ENCODE peak calls at places on chromosomes 16 and 17, in six cellular contexts. One of them, this sample, is unnamed.

GRCh38 chr16:31427441-31428276 is 501 bp downstream of the COX6A2 start:
- DNase-seq in ascending aorta: no peak
- DNase-seq in ovary: peak
- DNase-seq in GM12878: no peak
- DNase-seq in left ventricle myocardium inferior: peak
- DNase-seq in mucosa of descending colon: peak
- DNase-seq in this sample: no peak

GRCh38 chr17:4872786-4873185 is 26.6 kb upstream of the C17orf107 start:
- DNase-seq in ascending aorta: no peak
- DNase-seq in ovary: no peak
- DNase-seq in GM12878: no peak
- DNase-seq in left ventricle myocardium inferior: no peak
- DNase-seq in mucosa of descending colon: no peak
- DNase-seq in this sample: no peak

GRCh38 chr17:36869441-36869840 is 67.8 kb upstream of the LHX1 start:
- DNase-seq in ascending aorta: no peak
- DNase-seq in ovary: no peak
- DNase-seq in GM12878: no peak
- DNase-seq in left ventricle myocardium inferior: no peak
- DNase-seq in mucosa of descending colon: no peak
- DNase-seq in this sample: no peak

GRCh38 chr16:12098429-12099310 is 122.1 kb downstream of the SNX29 start:
- DNase-seq in ascending aorta: no peak
- DNase-seq in ovary: no peak
- DNase-seq in GM12878: no peak
- DNase-seq in left ventricle myocardium inferior: no peak
- DNase-seq in mucosa of descending colon: no peak
- DNase-seq in this sample: no peak

GRCh38 chr16:23962001-23962400 is 126.2 kb downstream of the PRKCB start:
- DNase-seq in ascending aorta: no peak
- DNase-seq in ovary: no peak
- DNase-seq in GM12878: no peak
- DNase-seq in left ventricle myocardium inferior: no peak
- DNase-seq in mucosa of descending colon: no peak
- DNase-seq in this sample: no peak

GRCh38 chr17:60970741-60971140 is 293.1 kb downstream of the BCAS3 start:
- DNase-seq in ascending aorta: no peak
- DNase-seq in ovary: no peak
- DNase-seq in GM12878: no peak
- DNase-seq in left ventricle myocardium inferior: no peak
- DNase-seq in mucosa of descending colon: no peak
- DNase-seq in this sample: no peak

GRCh38 chr17:46979023-46979870 is at the start of gene RPRML:
- DNase-seq in ascending aorta: no peak
- DNase-seq in ovary: peak
- DNase-seq in GM12878: no peak
- DNase-seq in left ventricle myocardium inferior: peak
- DNase-seq in mucosa of descending colon: peak
- DNase-seq in this sample: peak

GRCh38 chr16:5633845-5634440 is 536.3 kb upstream of the EEF2KMT start:
- DNase-seq in ascending aorta: no peak
- DNase-seq in ovary: no peak
- DNase-seq in GM12878: no peak
- DNase-seq in left ventricle myocardium inferior: no peak
- DNase-seq in mucosa of descending colon: no peak
- DNase-seq in this sample: no peak

GRCh38 chr17:40355123-40355803 is 9.3 kb downstream of the GJD3 start:
- DNase-seq in ascending aorta: no peak
- DNase-seq in ovary: peak
- DNase-seq in GM12878: no peak
- DNase-seq in left ventricle myocardium inferior: peak
- DNase-seq in mucosa of descending colon: peak
- DNase-seq in this sample: peak

GRCh38 chr17:38868968-38869646 is 751 bp upstream of the LASP1 start:
- DNase-seq in ascending aorta: peak
- DNase-seq in ovary: peak
- DNase-seq in GM12878: peak
- DNase-seq in left ventricle myocardium inferior: peak
- DNase-seq in mucosa of descending colon: peak
- DNase-seq in this sample: peak

GRCh38 chr16:27199235-27199586 is 4.1 kb upstream of the KDM8 start:
- DNase-seq in ascending aorta: no peak
- DNase-seq in ovary: no peak
- DNase-seq in GM12878: peak
- DNase-seq in left ventricle myocardium inferior: no peak
- DNase-seq in mucosa of descending colon: no peak
- DNase-seq in this sample: no peak

GRCh38 chr17:67080804-67081203 is 36.5 kb downstream of the CACNG1 start:
- DNase-seq in ascending aorta: no peak
- DNase-seq in ovary: no peak
- DNase-seq in GM12878: peak
- DNase-seq in left ventricle myocardium inferior: no peak
- DNase-seq in mucosa of descending colon: no peak
- DNase-seq in this sample: no peak

GRCh38 chr17:13759936-13760335 is 158.2 kb upstream of the HS3ST3A1 start:
- DNase-seq in ascending aorta: no peak
- DNase-seq in ovary: no peak
- DNase-seq in GM12878: no peak
- DNase-seq in left ventricle myocardium inferior: no peak
- DNase-seq in mucosa of descending colon: no peak
- DNase-seq in this sample: no peak

GRCh38 chr17:60743812-60744211 is 66.2 kb downstream of the BCAS3 start:
- DNase-seq in ascending aorta: no peak
- DNase-seq in ovary: no peak
- DNase-seq in GM12878: no peak
- DNase-seq in left ventricle myocardium inferior: no peak
- DNase-seq in mucosa of descending colon: no peak
- DNase-seq in this sample: no peak

GRCh38 chr17:69870751-69871199 is 204.2 kb upstream of the KCNJ16 start:
- DNase-seq in ascending aorta: no peak
- DNase-seq in ovary: no peak
- DNase-seq in GM12878: no peak
- DNase-seq in left ventricle myocardium inferior: no peak
- DNase-seq in mucosa of descending colon: no peak
- DNase-seq in this sample: no peak

GRCh38 chr16:68362952-68363846 is 52.4 kb downstream of the PRMT7 start:
- DNase-seq in ascending aorta: no peak
- DNase-seq in ovary: no peak
- DNase-seq in GM12878: no peak
- DNase-seq in left ventricle myocardium inferior: no peak
- DNase-seq in mucosa of descending colon: no peak
- DNase-seq in this sample: no peak

GRCh38 chr17:38719943-38720641 is 10.0 kb upstream of the CISD3 start:
- DNase-seq in ascending aorta: no peak
- DNase-seq in ovary: no peak
- DNase-seq in GM12878: no peak
- DNase-seq in left ventricle myocardium inferior: no peak
- DNase-seq in mucosa of descending colon: no peak
- DNase-seq in this sample: no peak

GRCh38 chr17:688100-688989 is 26.3 kb downstream of the VPS53 start:
- DNase-seq in ascending aorta: no peak
- DNase-seq in ovary: no peak
- DNase-seq in GM12878: no peak
- DNase-seq in left ventricle myocardium inferior: no peak
- DNase-seq in mucosa of descending colon: peak
- DNase-seq in this sample: no peak

GRCh38 chr16:11210260-11210659 is 45.7 kb downstream of the SOCS1 start:
- DNase-seq in ascending aorta: no peak
- DNase-seq in ovary: no peak
- DNase-seq in GM12878: no peak
- DNase-seq in left ventricle myocardium inferior: no peak
- DNase-seq in mucosa of descending colon: no peak
- DNase-seq in this sample: no peak

GRCh38 chr17:32341141-32341856 is 674 bp downstream of the C17orf75 start:
- DNase-seq in ascending aorta: no peak
- DNase-seq in ovary: no peak
- DNase-seq in GM12878: no peak
- DNase-seq in left ventricle myocardium inferior: no peak
- DNase-seq in mucosa of descending colon: no peak
- DNase-seq in this sample: no peak

GRCh38 chr16:25372716-25373115 is 115.1 kb upstream of the ZKSCAN2 start:
- DNase-seq in ascending aorta: no peak
- DNase-seq in ovary: no peak
- DNase-seq in GM12878: no peak
- DNase-seq in left ventricle myocardium inferior: no peak
- DNase-seq in mucosa of descending colon: no peak
- DNase-seq in this sample: no peak

GRCh38 chr16:15605869-15606520 is 37.0 kb downstream of the MARF1 start:
- DNase-seq in ascending aorta: no peak
- DNase-seq in ovary: no peak
- DNase-seq in GM12878: no peak
- DNase-seq in left ventricle myocardium inferior: no peak
- DNase-seq in mucosa of descending colon: no peak
- DNase-seq in this sample: no peak

GRCh38 chr16:19984136-19984535 is 89.6 kb downstream of the GPR139 start:
- DNase-seq in ascending aorta: no peak
- DNase-seq in ovary: no peak
- DNase-seq in GM12878: no peak
- DNase-seq in left ventricle myocardium inferior: no peak
- DNase-seq in mucosa of descending colon: no peak
- DNase-seq in this sample: no peak

GRCh38 chr17:77374170-77374936 is 233.6 kb downstream of the SEC14L1 start:
- DNase-seq in ascending aorta: peak
- DNase-seq in ovary: peak
- DNase-seq in GM12878: no peak
- DNase-seq in left ventricle myocardium inferior: peak
- DNase-seq in mucosa of descending colon: peak
- DNase-seq in this sample: peak
- TF ChIP-seq CTCF in ascending aorta: no peak
- TF ChIP-seq CTCF in ovary: peak
- TF ChIP-seq CTCF in GM12878: peak
- TF ChIP-seq CTCF in left ventricle myocardium inferior: peak
- TF ChIP-seq CTCF in mucosa of descending colon: no peak
- TF ChIP-seq CTCF in this sample: peak

GRCh38 chr16:57667526-57668258 is 414 bp upstream of the ADGRG3 start:
- DNase-seq in ascending aorta: no peak
- DNase-seq in ovary: no peak
- DNase-seq in GM12878: no peak
- DNase-seq in left ventricle myocardium inferior: peak
- DNase-seq in mucosa of descending colon: no peak
- DNase-seq in this sample: no peak
- TF ChIP-seq CTCF in ascending aorta: no peak
- TF ChIP-seq CTCF in ovary: no peak
- TF ChIP-seq CTCF in GM12878: no peak
- TF ChIP-seq CTCF in left ventricle myocardium inferior: peak
- TF ChIP-seq CTCF in mucosa of descending colon: no peak
- TF ChIP-seq CTCF in this sample: no peak

GRCh38 chr16:658679-659571 is 9.0 kb upstream of the RHOT2 start:
- DNase-seq in ascending aorta: no peak
- DNase-seq in ovary: no peak
- DNase-seq in GM12878: no peak
- DNase-seq in left ventricle myocardium inferior: no peak
- DNase-seq in mucosa of descending colon: no peak
- DNase-seq in this sample: no peak
- TF ChIP-seq CTCF in ascending aorta: no peak
- TF ChIP-seq CTCF in ovary: no peak
- TF ChIP-seq CTCF in GM12878: no peak
- TF ChIP-seq CTCF in left ventricle myocardium inferior: no peak
- TF ChIP-seq CTCF in mucosa of descending colon: no peak
- TF ChIP-seq CTCF in this sample: no peak

GRCh38 chr17:65741690-65742089 is 180.2 kb upstream of the AXIN2 start:
- DNase-seq in ascending aorta: no peak
- DNase-seq in ovary: no peak
- DNase-seq in GM12878: no peak
- DNase-seq in left ventricle myocardium inferior: no peak
- DNase-seq in mucosa of descending colon: no peak
- DNase-seq in this sample: no peak
- TF ChIP-seq CTCF in ascending aorta: no peak
- TF ChIP-seq CTCF in ovary: no peak
- TF ChIP-seq CTCF in GM12878: no peak
- TF ChIP-seq CTCF in left ventricle myocardium inferior: no peak
- TF ChIP-seq CTCF in mucosa of descending colon: no peak
- TF ChIP-seq CTCF in this sample: no peak

GRCh38 chr17:16453493-16453851 is 38.1 kb downstream of the TRPV2 start:
- DNase-seq in ascending aorta: no peak
- DNase-seq in ovary: no peak
- DNase-seq in GM12878: no peak
- DNase-seq in left ventricle myocardium inferior: no peak
- DNase-seq in mucosa of descending colon: no peak
- DNase-seq in this sample: no peak
- TF ChIP-seq CTCF in ascending aorta: no peak
- TF ChIP-seq CTCF in ovary: no peak
- TF ChIP-seq CTCF in GM12878: no peak
- TF ChIP-seq CTCF in left ventricle myocardium inferior: no peak
- TF ChIP-seq CTCF in mucosa of descending colon: no peak
- TF ChIP-seq CTCF in this sample: no peak

GRCh38 chr16:57251352-57251751 is 6.3 kb downstream of the ARL2BP start:
- DNase-seq in ascending aorta: no peak
- DNase-seq in ovary: no peak
- DNase-seq in GM12878: no peak
- DNase-seq in left ventricle myocardium inferior: no peak
- DNase-seq in mucosa of descending colon: no peak
- DNase-seq in this sample: no peak
- TF ChIP-seq CTCF in ascending aorta: no peak
- TF ChIP-seq CTCF in ovary: no peak
- TF ChIP-seq CTCF in GM12878: no peak
- TF ChIP-seq CTCF in left ventricle myocardium inferior: no peak
- TF ChIP-seq CTCF in mucosa of descending colon: no peak
- TF ChIP-seq CTCF in this sample: no peak

DNA sequence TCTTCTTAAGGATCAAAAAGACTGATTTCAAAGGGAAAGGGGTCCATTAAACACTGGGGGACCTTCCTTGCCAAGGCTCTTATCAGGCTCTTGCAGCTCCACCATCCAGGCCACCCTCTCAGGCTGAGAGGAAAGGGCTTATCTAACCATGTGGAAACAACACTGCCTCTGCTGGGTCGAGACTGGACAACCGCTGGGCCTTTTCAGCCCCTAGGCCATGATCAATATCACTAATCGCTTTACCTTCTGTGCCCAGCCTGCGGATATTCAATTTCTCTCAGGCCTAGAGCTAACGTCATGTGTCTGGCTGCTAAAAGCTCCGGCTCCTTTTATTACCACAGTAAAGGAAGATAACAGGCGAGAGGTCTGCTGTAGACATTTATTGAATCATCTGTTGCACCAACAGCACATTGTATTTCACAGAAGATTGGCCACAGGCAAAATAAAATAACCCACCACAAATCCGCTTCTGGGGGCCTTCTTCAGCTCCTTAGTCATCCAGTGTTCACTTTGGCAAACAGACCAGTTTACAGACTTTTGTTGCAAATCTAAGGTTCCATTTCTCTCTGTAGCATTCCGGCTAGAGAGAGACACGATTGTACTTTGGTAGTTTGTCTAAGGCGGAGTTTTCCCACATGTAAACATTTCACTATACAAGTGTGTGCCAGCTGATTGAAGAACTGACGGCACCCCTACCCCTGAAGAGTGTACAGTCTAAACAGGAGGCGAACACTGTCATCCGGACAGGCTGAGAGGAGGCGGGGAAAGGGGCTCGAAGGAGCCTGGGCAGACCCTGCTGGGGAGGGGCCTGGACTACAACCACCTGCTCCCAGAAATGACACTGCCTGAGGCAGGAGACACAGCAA is 13.9 kb downstream of the CYB561 start:
- DNase-seq in ascending aorta: no peak
- DNase-seq in ovary: no peak
- DNase-seq in GM12878: no peak
- DNase-seq in left ventricle myocardium inferior: no peak
- DNase-seq in mucosa of descending colon: peak
- DNase-seq in this sample: no peak
- TF ChIP-seq CTCF in ascending aorta: no peak
- TF ChIP-seq CTCF in ovary: no peak
- TF ChIP-seq CTCF in GM12878: no peak
- TF ChIP-seq CTCF in left ventricle myocardium inferior: no peak
- TF ChIP-seq CTCF in mucosa of descending colon: no peak
- TF ChIP-seq CTCF in this sample: peak